ENCODE peak calls at places on chromosomes 3 and 15, in ten cellular contexts. Z is suprapubic skin, B is vagina, E is adrenal gland, R is heart left ventricle, N is H1, S is HCT116, A is esophagus squamous epithelium, L is breast epithelium, W is tibial nerve. I is an unnamed sample.
A peak's percentile ranks its signal among the peaks of the same experiment; 100 is the strongest.

GRCh38 chr3:34683851-34684250 is 885.4 kb downstream of the PDCD6IP start:
- DNase-seq in Z (no peak), B (no peak), E (peak; percentile 31), R (no peak), N (peak; percentile 41), S (no peak), A (no peak), L (no peak), W (peak; percentile 65), I (no peak)

GRCh38 chr3:68892297-68892696 is 40.0 kb downstream of the TAFA4 start:
- DNase-seq in Z (no peak), B (no peak), E (no peak), R (no peak), N (no peak), S (no peak), A (no peak), L (no peak), W (no peak), I (no peak)

GRCh38 chr15:78438595-78439285 is 724 bp downstream of the IREB2 start:
- DNase-seq in Z (no peak), B (no peak), E (no peak), R (no peak), N (no peak), S (no peak), A (no peak), L (no peak), W (no peak), I (no peak)

GRCh38 chr3:178056868-178057267 is 479.4 kb upstream of the KCNMB2 start:
- DNase-seq in Z (no peak), B (no peak), E (no peak), R (no peak), N (no peak), S (no peak), A (no peak), L (no peak), W (no peak), I (no peak)

GRCh38 chr3:52775877-52776276 is 1.5 kb upstream of the ITIH1 start:
- DNase-seq in Z (no peak), B (no peak), E (no peak), R (no peak), N (no peak), S (no peak), A (no peak), L (no peak), W (no peak), I (no peak)

GRCh38 chr15:100711479-100712130 is 109.2 kb downstream of the ASB7 start:
- DNase-seq in Z (no peak), B (peak; percentile 67), E (peak; percentile 9), R (no peak), N (no peak), S (no peak), A (no peak), L (peak; percentile 30), W (no peak), I (no peak)

GRCh38 chr3:139120336-139120971 is 75.8 kb upstream of the PRR23C start:
- DNase-seq in Z (no peak), B (peak; percentile 84), E (no peak), R (no peak), N (no peak), S (peak; percentile 21), A (no peak), L (no peak), W (peak; percentile 3), I (no peak)

GRCh38 chr3:72818915-72819314 is 29.3 kb downstream of the SHQ1 start:
- DNase-seq in Z (no peak), B (no peak), E (peak; percentile 49), R (no peak), N (no peak), S (no peak), A (no peak), L (no peak), W (no peak), I (no peak)

GRCh38 chr3:99577160-99577559 is 61.2 kb upstream of the COL8A1 start:
- DNase-seq in Z (no peak), B (no peak), E (no peak), R (no peak), N (no peak), S (no peak), A (no peak), L (no peak), W (no peak), I (no peak)

GRCh38 chr3:190058486-190059241 is 62.0 kb downstream of the P3H2 start:
- DNase-seq in Z (no peak), B (no peak), E (peak; percentile 57), R (no peak), N (no peak), S (no peak), A (no peak), L (no peak), W (no peak), I (no peak)

GRCh38 chr3:190055773-190056172 is 64.9 kb downstream of the P3H2 start:
- DNase-seq in Z (no peak), B (no peak), E (no peak), R (no peak), N (no peak), S (no peak), A (no peak), L (no peak), W (no peak), I (no peak)

GRCh38 chr3:190051643-190052042 is 69.1 kb downstream of the P3H2 start:
- DNase-seq in Z (no peak), B (no peak), E (no peak), R (no peak), N (no peak), S (no peak), A (no peak), L (no peak), W (no peak), I (peak; percentile 15)

GRCh38 chr3:190056795-190057194 is 63.9 kb downstream of the P3H2 start:
- DNase-seq in Z (no peak), B (no peak), E (no peak), R (no peak), N (no peak), S (no peak), A (no peak), L (no peak), W (no peak), I (no peak)

GRCh38 chr3:190053919-190054672 is 66.6 kb downstream of the P3H2 start:
- DNase-seq in Z (no peak), B (no peak), E (peak; percentile 17), R (no peak), N (no peak), S (peak; percentile 68), A (no peak), L (no peak), W (no peak), I (no peak)
- TF ChIP-seq CTCF in Z (no peak), B (no peak), E (peak; percentile 51), R (no peak), N (no peak), S (no peak), A (no peak), L (no peak), W (no peak), I (no peak)

DNA sequence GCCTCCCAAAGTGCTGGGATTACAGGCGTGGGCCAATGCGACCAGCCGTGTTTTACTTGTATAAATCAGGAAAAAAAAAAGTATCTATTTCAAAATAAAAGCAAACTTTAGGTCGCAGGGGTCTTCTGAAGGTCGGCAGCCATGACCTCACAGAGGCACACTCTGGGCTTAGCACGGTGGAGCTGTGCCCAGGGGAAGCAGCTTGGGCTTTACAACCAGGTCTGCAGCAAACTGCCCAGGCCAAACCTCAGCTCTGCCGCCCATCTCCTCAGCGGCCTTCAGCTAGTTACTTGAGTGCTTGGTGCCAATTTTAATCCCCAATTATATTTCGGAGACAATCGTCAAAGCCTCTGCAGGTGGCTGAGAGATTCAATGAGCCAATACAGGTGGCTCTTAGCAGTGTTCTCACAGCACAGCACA is 30.1 kb downstream of the ZDHHC19 start:
- DNase-seq in Z (no peak), B (no peak), E (no peak), R (no peak), N (no peak), S (no peak), A (no peak), L (no peak), W (no peak), I (no peak)
- TF ChIP-seq POLR2A in Z (no peak), B (no peak), E (no peak), R (no peak), N (no peak), S (no peak), A (no peak), L (no peak), W (no peak), I (no peak)

DNA sequence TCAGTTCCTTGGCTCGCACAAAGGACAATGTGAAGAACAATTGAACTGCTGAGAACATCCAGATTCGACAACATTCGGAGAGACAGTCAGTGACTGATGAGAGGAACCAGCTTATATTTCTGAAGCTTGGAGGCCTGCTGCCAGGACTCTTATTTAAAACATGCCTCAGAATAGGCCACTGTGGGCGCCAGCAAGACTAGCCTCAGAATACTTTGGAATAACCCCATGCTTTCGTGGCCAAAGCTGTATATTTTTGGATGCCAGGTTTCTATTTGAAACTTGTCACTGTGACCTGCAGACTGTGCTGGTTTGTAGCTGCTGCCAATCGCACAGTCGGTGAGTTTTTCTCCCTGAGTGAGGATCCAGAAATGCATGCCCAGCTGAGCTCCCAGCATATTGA is 129.9 kb upstream of the UBE3A start:
- DNase-seq in Z (no peak), B (no peak), E (no peak), R (no peak), N (no peak), S (no peak), A (no peak), L (no peak), W (no peak), I (no peak)
- H3K9me3 ChIP-seq in Z (no peaks in the 10 kb centered on the region), B (no peaks in the 10 kb centered on the region), E (no peaks in the 10 kb centered on the region), R (no peaks in the 10 kb centered on the region), N (no peaks in the 10 kb centered on the region), S (peaks cover 26% of the 10 kb centered on the region), A (no peaks in the 10 kb centered on the region), L (no peaks in the 10 kb centered on the region), W (no peaks in the 10 kb centered on the region), I (no peaks in the 10 kb centered on the region)

DNA sequence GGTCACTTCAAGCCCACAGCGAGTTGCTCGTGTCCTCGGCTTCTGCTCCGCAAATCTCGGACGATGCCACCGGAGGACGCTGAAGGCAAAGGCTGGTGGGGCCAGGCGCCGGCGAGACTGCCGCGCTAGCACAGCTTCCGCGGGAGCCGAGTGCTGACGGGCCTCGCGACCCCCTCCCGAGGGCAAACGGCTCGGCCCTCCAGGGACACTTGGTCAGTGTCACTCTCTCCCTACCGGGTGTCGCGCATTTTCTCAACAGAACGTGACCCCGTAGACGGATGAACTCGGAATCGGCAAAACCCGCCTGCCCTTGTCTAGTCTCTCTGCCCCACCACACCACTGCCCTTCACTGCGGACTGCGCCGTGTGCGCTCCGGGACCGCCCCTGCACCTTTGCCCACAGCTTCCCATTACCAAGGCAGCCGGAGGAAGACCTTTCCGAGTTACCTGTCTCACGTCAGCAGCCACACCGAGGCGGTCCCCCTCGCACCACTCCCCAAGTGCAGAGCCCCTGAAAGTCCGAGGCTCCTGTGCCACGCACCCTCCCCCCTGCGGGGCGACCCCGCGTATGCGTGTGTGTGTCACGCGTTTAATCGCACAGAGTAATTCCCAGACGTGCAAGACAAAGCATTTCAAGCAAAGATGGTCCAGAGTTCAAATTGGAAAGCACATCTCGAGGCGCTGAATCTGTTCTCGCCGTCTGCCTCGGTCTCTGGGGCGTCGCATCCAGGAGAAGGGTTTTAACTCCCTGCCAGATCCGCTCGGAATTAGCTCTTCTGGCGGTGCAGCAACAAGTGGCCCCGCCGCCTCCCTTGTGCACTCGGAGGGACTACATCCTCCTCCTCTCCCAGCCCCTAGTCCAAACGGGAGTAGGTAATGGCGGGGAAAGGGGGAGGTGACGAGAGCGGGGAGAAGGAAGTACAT is 245.0 kb upstream of the TOPAZ1 start:
- DNase-seq in Z (no peak), B (no peak), E (no peak), R (no peak), N (no peak), S (no peak), A (no peak), L (no peak), W (no peak), I (no peak)
- TF ChIP-seq CTCF in Z (no peak), B (no peak), E (no peak), R (no peak), N (peak; percentile 45), S (no peak), A (no peak), L (no peak), W (peak; percentile 19), I (no peak)

I was measured in ovary.